ENCODE peak calls at places on chromosomes 13 and 19, in nine cellular contexts. One of them, this sample, is unnamed.

GRCh38 chr13:33367931-33368330 is 82.4 kb upstream of the STARD13 start:
- ATAC-seq in activated B cell treated with CpG ODN at 0.5 μM for 24 hours: peak
- ATAC-seq in right cardiac atrium: peak
- ATAC-seq in pancreas: peak
- ATAC-seq in A549: no peak
- ATAC-seq in Right ventricle myocardium superior: peak
- ATAC-seq in Right ventricle myocardium inferior: no peak
- ATAC-seq in activated T-cell treated with anti-CD3 and anti-CD28 coated beads, Interleukin-2, amount 50 U/mL, for 4 hours: peak
- ATAC-seq in right lobe of liver: no peak
- ATAC-seq in this sample: peak

GRCh38 chr13:79989251-79989661 is 351.7 kb downstream of the SPRY2 start:
- ATAC-seq in activated B cell treated with CpG ODN at 0.5 μM for 24 hours: no peak
- ATAC-seq in right cardiac atrium: no peak
- ATAC-seq in pancreas: no peak
- ATAC-seq in A549: no peak
- ATAC-seq in Right ventricle myocardium superior: no peak
- ATAC-seq in Right ventricle myocardium inferior: no peak
- ATAC-seq in activated T-cell treated with anti-CD3 and anti-CD28 coated beads, Interleukin-2, amount 50 U/mL, for 4 hours: no peak
- ATAC-seq in right lobe of liver: no peak
- ATAC-seq in this sample: no peak

GRCh38 chr13:110183925-110184324 is 123.0 kb downstream of the COL4A1 start:
- ATAC-seq in activated B cell treated with CpG ODN at 0.5 μM for 24 hours: no peak
- ATAC-seq in right cardiac atrium: no peak
- ATAC-seq in pancreas: no peak
- ATAC-seq in A549: no peak
- ATAC-seq in Right ventricle myocardium superior: no peak
- ATAC-seq in Right ventricle myocardium inferior: no peak
- ATAC-seq in activated T-cell treated with anti-CD3 and anti-CD28 coated beads, Interleukin-2, amount 50 U/mL, for 4 hours: no peak
- ATAC-seq in right lobe of liver: no peak
- ATAC-seq in this sample: no peak

GRCh38 chr13:99214691-99215090 is 14.0 kb downstream of the UBAC2 start:
- ATAC-seq in activated B cell treated with CpG ODN at 0.5 μM for 24 hours: no peak
- ATAC-seq in right cardiac atrium: no peak
- ATAC-seq in pancreas: no peak
- ATAC-seq in A549: no peak
- ATAC-seq in Right ventricle myocardium superior: no peak
- ATAC-seq in Right ventricle myocardium inferior: no peak
- ATAC-seq in activated T-cell treated with anti-CD3 and anti-CD28 coated beads, Interleukin-2, amount 50 U/mL, for 4 hours: no peak
- ATAC-seq in right lobe of liver: no peak
- ATAC-seq in this sample: peak

GRCh38 chr19:49953376-49953775 is 7.6 kb downstream of the SIGLEC11 start:
- ATAC-seq in activated B cell treated with CpG ODN at 0.5 μM for 24 hours: no peak
- ATAC-seq in right cardiac atrium: no peak
- ATAC-seq in pancreas: no peak
- ATAC-seq in A549: no peak
- ATAC-seq in Right ventricle myocardium superior: peak
- ATAC-seq in Right ventricle myocardium inferior: peak
- ATAC-seq in activated T-cell treated with anti-CD3 and anti-CD28 coated beads, Interleukin-2, amount 50 U/mL, for 4 hours: no peak
- ATAC-seq in right lobe of liver: peak
- ATAC-seq in this sample: no peak

GRCh38 chr19:55229789-55230182 is 1.2 kb upstream of the TMEM86B start:
- ATAC-seq in activated B cell treated with CpG ODN at 0.5 μM for 24 hours: no peak
- ATAC-seq in right cardiac atrium: no peak
- ATAC-seq in pancreas: no peak
- ATAC-seq in A549: no peak
- ATAC-seq in Right ventricle myocardium superior: no peak
- ATAC-seq in Right ventricle myocardium inferior: no peak
- ATAC-seq in activated T-cell treated with anti-CD3 and anti-CD28 coated beads, Interleukin-2, amount 50 U/mL, for 4 hours: no peak
- ATAC-seq in right lobe of liver: no peak
- ATAC-seq in this sample: no peak

GRCh38 chr13:73194310-73194709 is 135.5 kb downstream of the KLF5 start:
- ATAC-seq in activated B cell treated with CpG ODN at 0.5 μM for 24 hours: no peak
- ATAC-seq in right cardiac atrium: no peak
- ATAC-seq in pancreas: peak
- ATAC-seq in A549: peak
- ATAC-seq in Right ventricle myocardium superior: no peak
- ATAC-seq in Right ventricle myocardium inferior: no peak
- ATAC-seq in activated T-cell treated with anti-CD3 and anti-CD28 coated beads, Interleukin-2, amount 50 U/mL, for 4 hours: no peak
- ATAC-seq in right lobe of liver: peak
- ATAC-seq in this sample: no peak

GRCh38 chr13:59790626-59791025 is 373.1 kb downstream of the DIAPH3 start:
- ATAC-seq in activated B cell treated with CpG ODN at 0.5 μM for 24 hours: no peak
- ATAC-seq in right cardiac atrium: no peak
- ATAC-seq in pancreas: no peak
- ATAC-seq in A549: no peak
- ATAC-seq in Right ventricle myocardium superior: no peak
- ATAC-seq in Right ventricle myocardium inferior: no peak
- ATAC-seq in activated T-cell treated with anti-CD3 and anti-CD28 coated beads, Interleukin-2, amount 50 U/mL, for 4 hours: no peak
- ATAC-seq in right lobe of liver: no peak
- ATAC-seq in this sample: no peak

GRCh38 chr19:44954278-44954648 is 917 bp upstream of the CLPTM1 start:
- ATAC-seq in activated B cell treated with CpG ODN at 0.5 μM for 24 hours: no peak
- ATAC-seq in right cardiac atrium: no peak
- ATAC-seq in pancreas: peak
- ATAC-seq in A549: no peak
- ATAC-seq in Right ventricle myocardium superior: no peak
- ATAC-seq in Right ventricle myocardium inferior: no peak
- ATAC-seq in activated T-cell treated with anti-CD3 and anti-CD28 coated beads, Interleukin-2, amount 50 U/mL, for 4 hours: no peak
- ATAC-seq in right lobe of liver: peak
- ATAC-seq in this sample: peak

GRCh38 chr13:32300920-32301319 is 14.2 kb downstream of the ZAR1L start:
- ATAC-seq in activated B cell treated with CpG ODN at 0.5 μM for 24 hours: no peak
- ATAC-seq in right cardiac atrium: no peak
- ATAC-seq in pancreas: no peak
- ATAC-seq in A549: no peak
- ATAC-seq in Right ventricle myocardium superior: no peak
- ATAC-seq in Right ventricle myocardium inferior: no peak
- ATAC-seq in activated T-cell treated with anti-CD3 and anti-CD28 coated beads, Interleukin-2, amount 50 U/mL, for 4 hours: peak
- ATAC-seq in right lobe of liver: no peak
- ATAC-seq in this sample: no peak

GRCh38 chr13:41751277-41751676 is 209.6 kb downstream of the VWA8 start:
- ATAC-seq in activated B cell treated with CpG ODN at 0.5 μM for 24 hours: no peak
- ATAC-seq in right cardiac atrium: peak
- ATAC-seq in pancreas: peak
- ATAC-seq in A549: no peak
- ATAC-seq in Right ventricle myocardium superior: peak
- ATAC-seq in Right ventricle myocardium inferior: peak
- ATAC-seq in activated T-cell treated with anti-CD3 and anti-CD28 coated beads, Interleukin-2, amount 50 U/mL, for 4 hours: no peak
- ATAC-seq in right lobe of liver: peak
- ATAC-seq in this sample: no peak

GRCh38 chr13:106492576-106493323 is 42.7 kb downstream of the EFNB2 start:
- ATAC-seq in activated B cell treated with CpG ODN at 0.5 μM for 24 hours: no peak
- ATAC-seq in right cardiac atrium: no peak
- ATAC-seq in pancreas: no peak
- ATAC-seq in A549: no peak
- ATAC-seq in Right ventricle myocardium superior: no peak
- ATAC-seq in Right ventricle myocardium inferior: no peak
- ATAC-seq in activated T-cell treated with anti-CD3 and anti-CD28 coated beads, Interleukin-2, amount 50 U/mL, for 4 hours: no peak
- ATAC-seq in right lobe of liver: no peak
- ATAC-seq in this sample: no peak

GRCh38 chr13:21095311-21095710 is 33.9 kb upstream of the LATS2 start:
- ATAC-seq in activated B cell treated with CpG ODN at 0.5 μM for 24 hours: no peak
- ATAC-seq in right cardiac atrium: no peak
- ATAC-seq in pancreas: no peak
- ATAC-seq in A549: no peak
- ATAC-seq in Right ventricle myocardium superior: no peak
- ATAC-seq in Right ventricle myocardium inferior: no peak
- ATAC-seq in activated T-cell treated with anti-CD3 and anti-CD28 coated beads, Interleukin-2, amount 50 U/mL, for 4 hours: no peak
- ATAC-seq in right lobe of liver: no peak
- ATAC-seq in this sample: no peak

GRCh38 chr13:98752111-98752941 is at the start of gene SLC15A1:
- ATAC-seq in activated B cell treated with CpG ODN at 0.5 μM for 24 hours: no peak
- ATAC-seq in right cardiac atrium: peak
- ATAC-seq in pancreas: peak
- ATAC-seq in A549: peak
- ATAC-seq in Right ventricle myocardium superior: no peak
- ATAC-seq in Right ventricle myocardium inferior: no peak
- ATAC-seq in activated T-cell treated with anti-CD3 and anti-CD28 coated beads, Interleukin-2, amount 50 U/mL, for 4 hours: peak
- ATAC-seq in right lobe of liver: peak
- ATAC-seq in this sample: peak

GRCh38 chr19:39430675-39431593 is 4.8 kb downstream of the RPS16 start:
- ATAC-seq in activated B cell treated with CpG ODN at 0.5 μM for 24 hours: peak
- ATAC-seq in right cardiac atrium: peak
- ATAC-seq in pancreas: no peak
- ATAC-seq in A549: peak
- ATAC-seq in Right ventricle myocardium superior: no peak
- ATAC-seq in Right ventricle myocardium inferior: no peak
- ATAC-seq in activated T-cell treated with anti-CD3 and anti-CD28 coated beads, Interleukin-2, amount 50 U/mL, for 4 hours: peak
- ATAC-seq in right lobe of liver: peak
- ATAC-seq in this sample: peak

GRCh38 chr13:77196052-77196618 is 130.8 kb downstream of the MYCBP2 start:
- ATAC-seq in activated B cell treated with CpG ODN at 0.5 μM for 24 hours: no peak
- ATAC-seq in right cardiac atrium: peak
- ATAC-seq in pancreas: no peak
- ATAC-seq in A549: no peak
- ATAC-seq in Right ventricle myocardium superior: peak
- ATAC-seq in Right ventricle myocardium inferior: peak
- ATAC-seq in activated T-cell treated with anti-CD3 and anti-CD28 coated beads, Interleukin-2, amount 50 U/mL, for 4 hours: no peak
- ATAC-seq in right lobe of liver: no peak
- ATAC-seq in this sample: no peak

GRCh38 chr19:47633516-47633915 is 24.6 kb downstream of the BICRA start:
- ATAC-seq in activated B cell treated with CpG ODN at 0.5 μM for 24 hours: no peak
- ATAC-seq in right cardiac atrium: no peak
- ATAC-seq in pancreas: peak
- ATAC-seq in A549: no peak
- ATAC-seq in Right ventricle myocardium superior: no peak
- ATAC-seq in Right ventricle myocardium inferior: no peak
- ATAC-seq in activated T-cell treated with anti-CD3 and anti-CD28 coated beads, Interleukin-2, amount 50 U/mL, for 4 hours: no peak
- ATAC-seq in right lobe of liver: peak
- ATAC-seq in this sample: no peak

GRCh38 chr13:99380921-99381645 is 73.9 kb upstream of the GPR183 start:
- ATAC-seq in activated B cell treated with CpG ODN at 0.5 μM for 24 hours: peak
- ATAC-seq in right cardiac atrium: peak
- ATAC-seq in pancreas: no peak
- ATAC-seq in A549: no peak
- ATAC-seq in Right ventricle myocardium superior: peak
- ATAC-seq in Right ventricle myocardium inferior: peak
- ATAC-seq in activated T-cell treated with anti-CD3 and anti-CD28 coated beads, Interleukin-2, amount 50 U/mL, for 4 hours: peak
- ATAC-seq in right lobe of liver: no peak
- ATAC-seq in this sample: peak

GRCh38 chr13:53015044-53015443 is 13.6 kb upstream of the OLFM4 start:
- ATAC-seq in activated B cell treated with CpG ODN at 0.5 μM for 24 hours: no peak
- ATAC-seq in right cardiac atrium: no peak
- ATAC-seq in pancreas: no peak
- ATAC-seq in A549: no peak
- ATAC-seq in Right ventricle myocardium superior: no peak
- ATAC-seq in Right ventricle myocardium inferior: no peak
- ATAC-seq in activated T-cell treated with anti-CD3 and anti-CD28 coated beads, Interleukin-2, amount 50 U/mL, for 4 hours: no peak
- ATAC-seq in right lobe of liver: no peak
- ATAC-seq in this sample: no peak

GRCh38 chr19:29663861-29664752 is 1.2 kb upstream of the PLEKHF1 start:
- ATAC-seq in activated B cell treated with CpG ODN at 0.5 μM for 24 hours: no peak
- ATAC-seq in right cardiac atrium: no peak
- ATAC-seq in pancreas: no peak
- ATAC-seq in A549: no peak
- ATAC-seq in Right ventricle myocardium superior: no peak
- ATAC-seq in Right ventricle myocardium inferior: no peak
- ATAC-seq in activated T-cell treated with anti-CD3 and anti-CD28 coated beads, Interleukin-2, amount 50 U/mL, for 4 hours: no peak
- ATAC-seq in right lobe of liver: no peak
- ATAC-seq in this sample: no peak

GRCh38 chr13:46059405-46059804 is 6.9 kb upstream of the ZC3H13 start:
- ATAC-seq in activated B cell treated with CpG ODN at 0.5 μM for 24 hours: no peak
- ATAC-seq in right cardiac atrium: no peak
- ATAC-seq in pancreas: no peak
- ATAC-seq in A549: no peak
- ATAC-seq in Right ventricle myocardium superior: no peak
- ATAC-seq in Right ventricle myocardium inferior: no peak
- ATAC-seq in activated T-cell treated with anti-CD3 and anti-CD28 coated beads, Interleukin-2, amount 50 U/mL, for 4 hours: no peak
- ATAC-seq in right lobe of liver: no peak
- ATAC-seq in this sample: no peak

GRCh38 chr19:3950871-3951861 is 18.3 kb downstream of the NMRK2 start:
- ATAC-seq in activated B cell treated with CpG ODN at 0.5 μM for 24 hours: peak
- ATAC-seq in right cardiac atrium: peak
- ATAC-seq in pancreas: peak
- ATAC-seq in A549: peak
- ATAC-seq in Right ventricle myocardium superior: peak
- ATAC-seq in Right ventricle myocardium inferior: peak
- ATAC-seq in activated T-cell treated with anti-CD3 and anti-CD28 coated beads, Interleukin-2, amount 50 U/mL, for 4 hours: peak
- ATAC-seq in right lobe of liver: peak
- ATAC-seq in this sample: peak

GRCh38 chr13:46668302-46668720 is 115.3 kb downstream of the LRCH1 start:
- ATAC-seq in activated B cell treated with CpG ODN at 0.5 μM for 24 hours: peak
- ATAC-seq in right cardiac atrium: peak
- ATAC-seq in pancreas: no peak
- ATAC-seq in A549: no peak
- ATAC-seq in Right ventricle myocardium superior: peak
- ATAC-seq in Right ventricle myocardium inferior: peak
- ATAC-seq in activated T-cell treated with anti-CD3 and anti-CD28 coated beads, Interleukin-2, amount 50 U/mL, for 4 hours: peak
- ATAC-seq in right lobe of liver: peak
- ATAC-seq in this sample: peak

GRCh38 chr13:95643814-95644598 is 500 bp downstream of the DZIP1 start:
- ATAC-seq in activated B cell treated with CpG ODN at 0.5 μM for 24 hours: no peak
- ATAC-seq in right cardiac atrium: peak
- ATAC-seq in pancreas: peak
- ATAC-seq in A549: peak
- ATAC-seq in Right ventricle myocardium superior: peak
- ATAC-seq in Right ventricle myocardium inferior: peak
- ATAC-seq in activated T-cell treated with anti-CD3 and anti-CD28 coated beads, Interleukin-2, amount 50 U/mL, for 4 hours: peak
- ATAC-seq in right lobe of liver: peak
- ATAC-seq in this sample: peak

GRCh38 chr13:45218689-45219088 is 17.8 kb upstream of the KCTD4 start:
- ATAC-seq in activated B cell treated with CpG ODN at 0.5 μM for 24 hours: no peak
- ATAC-seq in right cardiac atrium: no peak
- ATAC-seq in pancreas: no peak
- ATAC-seq in A549: no peak
- ATAC-seq in Right ventricle myocardium superior: peak
- ATAC-seq in Right ventricle myocardium inferior: no peak
- ATAC-seq in activated T-cell treated with anti-CD3 and anti-CD28 coated beads, Interleukin-2, amount 50 U/mL, for 4 hours: no peak
- ATAC-seq in right lobe of liver: peak
- ATAC-seq in this sample: no peak

GRCh38 chr13:82370306-82370705 is 1512.0 kb downstream of the SLITRK1 start:
- ATAC-seq in activated B cell treated with CpG ODN at 0.5 μM for 24 hours: no peak
- ATAC-seq in right cardiac atrium: no peak
- ATAC-seq in pancreas: no peak
- ATAC-seq in A549: no peak
- ATAC-seq in Right ventricle myocardium superior: no peak
- ATAC-seq in Right ventricle myocardium inferior: no peak
- ATAC-seq in activated T-cell treated with anti-CD3 and anti-CD28 coated beads, Interleukin-2, amount 50 U/mL, for 4 hours: no peak
- ATAC-seq in right lobe of liver: no peak
- ATAC-seq in this sample: no peak

GRCh38 chr19:13859361-13859880 is 17.5 kb upstream of the NANOS3 start:
- ATAC-seq in activated B cell treated with CpG ODN at 0.5 μM for 24 hours: no peak
- ATAC-seq in right cardiac atrium: no peak
- ATAC-seq in pancreas: no peak
- ATAC-seq in A549: no peak
- ATAC-seq in Right ventricle myocardium superior: no peak
- ATAC-seq in Right ventricle myocardium inferior: no peak
- ATAC-seq in activated T-cell treated with anti-CD3 and anti-CD28 coated beads, Interleukin-2, amount 50 U/mL, for 4 hours: no peak
- ATAC-seq in right lobe of liver: no peak
- ATAC-seq in this sample: no peak

GRCh38 chr13:78410847-78411246 is 192.5 kb downstream of the POU4F1 start:
- ATAC-seq in activated B cell treated with CpG ODN at 0.5 μM for 24 hours: no peak
- ATAC-seq in right cardiac atrium: no peak
- ATAC-seq in pancreas: no peak
- ATAC-seq in A549: no peak
- ATAC-seq in Right ventricle myocardium superior: no peak
- ATAC-seq in Right ventricle myocardium inferior: no peak
- ATAC-seq in activated T-cell treated with anti-CD3 and anti-CD28 coated beads, Interleukin-2, amount 50 U/mL, for 4 hours: no peak
- ATAC-seq in right lobe of liver: no peak
- ATAC-seq in this sample: no peak

GRCh38 chr13:94305463-94305862 is 174.0 kb downstream of the DCT start:
- ATAC-seq in activated B cell treated with CpG ODN at 0.5 μM for 24 hours: no peak
- ATAC-seq in right cardiac atrium: peak
- ATAC-seq in pancreas: peak
- ATAC-seq in A549: peak
- ATAC-seq in Right ventricle myocardium superior: peak
- ATAC-seq in Right ventricle myocardium inferior: peak
- ATAC-seq in activated T-cell treated with anti-CD3 and anti-CD28 coated beads, Interleukin-2, amount 50 U/mL, for 4 hours: no peak
- ATAC-seq in right lobe of liver: peak
- ATAC-seq in this sample: no peak

GRCh38 chr13:72970301-72970880 is 88.4 kb upstream of the KLF5 start:
- ATAC-seq in activated B cell treated with CpG ODN at 0.5 μM for 24 hours: no peak
- ATAC-seq in right cardiac atrium: no peak
- ATAC-seq in pancreas: peak
- ATAC-seq in A549: no peak
- ATAC-seq in Right ventricle myocardium superior: no peak
- ATAC-seq in Right ventricle myocardium inferior: no peak
- ATAC-seq in activated T-cell treated with anti-CD3 and anti-CD28 coated beads, Interleukin-2, amount 50 U/mL, for 4 hours: no peak
- ATAC-seq in right lobe of liver: no peak
- ATAC-seq in this sample: no peak

GRCh38 chr13:112748947-112749346 is 59.1 kb downstream of the ATP11A start:
- ATAC-seq in activated B cell treated with CpG ODN at 0.5 μM for 24 hours: no peak
- ATAC-seq in right cardiac atrium: peak
- ATAC-seq in pancreas: no peak
- ATAC-seq in A549: no peak
- ATAC-seq in Right ventricle myocardium superior: peak
- ATAC-seq in Right ventricle myocardium inferior: peak
- ATAC-seq in activated T-cell treated with anti-CD3 and anti-CD28 coated beads, Interleukin-2, amount 50 U/mL, for 4 hours: no peak
- ATAC-seq in right lobe of liver: peak
- ATAC-seq in this sample: no peak